ENCODE peak calls at places on chromosomes 13 and 19, in five cellular contexts. W is cardiac fibroblast, P is Peyer's patch, F is AG10803, O is mucosa of descending colon. K is an unnamed sample.

GRCh38 chr13:52892925-52893324 is 44.5 kb upstream of the PCDH8 start:
- DNase-seq in O (no peak), P (no peak), W (no peak), F (no peak), K (no peak)

GRCh38 chr13:32302461-32302860 is 12.7 kb downstream of the ZAR1L start:
- DNase-seq in W (no peak), O (no peak), F (no peak), P (no peak), K (no peak)

GRCh38 chr13:43303040-43303729 is 279.8 kb downstream of the DNAJC15 start:
- DNase-seq in O (no peak), P (no peak), W (peak), F (peak), K (peak)

GRCh38 chr13:24618219-24618955 is 61.8 kb upstream of the ATP12A start:
- DNase-seq in W (no peak), F (no peak), O (no peak), P (peak), K (no peak)

GRCh38 chr19:38970664-38971532 is 4.6 kb downstream of the FBXO17 start:
- DNase-seq in P (no peak), F (peak), W (peak), O (no peak), K (no peak)

GRCh38 chr13:57030671-57031070 is 110.0 kb upstream of the PRR20A start:
- DNase-seq in F (no peak), O (no peak), P (no peak), W (no peak), K (no peak)

GRCh38 chr13:101425623-101426022 is 9.3 kb upstream of the NALCN start:
- DNase-seq in P (no peak), W (no peak), F (no peak), O (no peak), K (no peak)

GRCh38 chr19:4639531-4640246 is 373 bp downstream of the TNFAIP8L1 start:
- DNase-seq in F (no peak), O (peak), W (no peak), P (peak), K (no peak)

GRCh38 chr19:11106477-11106876 is 17.2 kb downstream of the LDLR start:
- DNase-seq in W (no peak), P (peak), O (no peak), F (no peak), K (no peak)

GRCh38 chr13:42110410-42111155 is 62.1 kb downstream of the DGKH start:
- DNase-seq in W (peak), P (no peak), F (peak), O (no peak), K (peak)

GRCh38 chr13:45179428-45179827 is 21.4 kb downstream of the KCTD4 start:
- DNase-seq in F (no peak), W (no peak), P (no peak), O (no peak), K (peak)

GRCh38 chr19:10543059-10543419 is 665 bp upstream of the ATG4D start:
- DNase-seq in O (no peak), W (no peak), P (no peak), F (no peak), K (no peak)

GRCh38 chr13:27036236-27036981 is 135.2 kb downstream of the USP12 start:
- DNase-seq in O (no peak), F (peak), W (peak), P (no peak), K (peak)

GRCh38 chr19:20359933-20360720 is 193.1 kb downstream of the ZNF486 start:
- DNase-seq in W (no peak), O (no peak), F (no peak), P (no peak), K (no peak)

GRCh38 chr19:21848706-21849105 is 12.7 kb upstream of the ZNF43 start:
- DNase-seq in F (no peak), P (no peak), O (no peak), W (no peak), K (no peak)

GRCh38 chr19:677601-678380 is 1.6 kb downstream of the FSTL3 start:
- DNase-seq in W (peak), O (peak), P (no peak), F (no peak), K (peak)

GRCh38 chr13:42211704-42212103 is 60.2 kb upstream of the AKAP11 start:
- DNase-seq in W (peak), F (peak), P (no peak), O (no peak), K (peak)

GRCh38 chr19:58330458-58330857 is 3.7 kb downstream of the ZSCAN22 start:
- DNase-seq in W (peak), O (no peak), P (no peak), F (peak), K (peak)

GRCh38 chr13:105363747-105364177 is 1171.7 kb downstream of the EFNB2 start:
- DNase-seq in W (no peak), P (no peak), O (no peak), F (no peak), K (no peak)

GRCh38 chr13:45362939-45363338 is 22.0 kb upstream of the TPT1 start:
- DNase-seq in F (no peak), O (no peak), P (no peak), W (no peak), K (no peak)

GRCh38 chr13:90197722-90198121 is 1149.8 kb upstream of the MIR17HG start:
- DNase-seq in P (no peak), W (peak), F (peak), O (no peak), K (peak)

GRCh38 chr19:47707135-47707925 is 5.9 kb upstream of the EHD2 start:
- DNase-seq in P (peak), F (peak), W (peak), O (peak), K (peak)

GRCh38 chr13:95505976-95506375 is 46.5 kb upstream of the CLDN10 start:
- DNase-seq in W (no peak), P (no peak), F (no peak), O (no peak), K (no peak)

GRCh38 chr19:2477732-2478191 is 1.8 kb downstream of the GADD45B start:
- DNase-seq in W (peak), P (peak), F (peak), O (peak), K (peak)

GRCh38 chr13:102977471-102977870 is 88.7 kb downstream of the SLC10A2 start:
- DNase-seq in F (no peak), W (peak), O (no peak), P (peak), K (no peak)

GRCh38 chr19:11203194-11204075 is 6.1 kb upstream of the KANK2 start:
- DNase-seq in O (peak), P (peak), W (peak), F (peak), K (peak)

GRCh38 chr13:24270639-24271131 is 38.7 kb upstream of the C1QTNF9 start:
- DNase-seq in W (peak), O (peak), P (peak), F (peak), K (peak)

GRCh38 chr13:21047591-21048282 is 13.6 kb downstream of the LATS2 start:
- DNase-seq in W (no peak), F (peak), O (no peak), P (no peak), K (no peak)

GRCh38 chr19:8393871-8394250 is 3.7 kb downstream of the RAB11B start:
- DNase-seq in F (no peak), O (peak), W (no peak), P (no peak), K (no peak)

GRCh38 chr13:23579072-23579885 is 9.1 kb downstream of the TNFRSF19 start:
- DNase-seq in P (peak), W (peak), O (peak), F (peak), K (peak)

GRCh38 chr13:75452564-75452963 is 29.4 kb downstream of the TBC1D4 start:
- DNase-seq in F (peak), P (no peak), O (no peak), W (peak), K (no peak)

GRCh38 chr19:44774614-44775013 is 3.1 kb upstream of the CBLC start:
- DNase-seq in O (no peak), W (no peak), F (no peak), P (no peak), K (no peak)

GRCh38 chr19:6108721-6109633 is 1.3 kb downstream of the RFX2 start:
- DNase-seq in O (peak), F (peak), P (peak), W (peak), K (peak)

GRCh38 chr13:43880930-43881329 is 1.2 kb downstream of the LACC1 start:
- DNase-seq in F (peak), P (no peak), O (no peak), W (no peak), K (no peak)

GRCh38 chr19:30593358-30593757 is 221.2 kb downstream of the ZNF536 start:
- DNase-seq in F (peak), O (no peak), W (no peak), P (no peak), K (no peak)

GRCh38 chr19:1247747-1248453 is 483 bp upstream of the MIDN start:
- DNase-seq in F (peak), O (peak), W (peak), P (peak), K (peak)

GRCh38 chr13:110387451-110388140 is 80.5 kb downstream of the COL4A2 start:
- DNase-seq in P (no peak), O (peak), F (no peak), W (peak), K (peak)

GRCh38 chr13:105346141-105346766 is 1189.2 kb downstream of the EFNB2 start:
- DNase-seq in P (no peak), W (peak), F (peak), O (no peak), K (peak)

GRCh38 chr19:3682286-3682685 is 18.0 kb downstream of the PIP5K1C start:
- DNase-seq in P (no peak), W (no peak), F (no peak), O (no peak), K (no peak)

GRCh38 chr13:109509154-109509905 is 277.1 kb downstream of the IRS2 start:
- DNase-seq in O (no peak), P (no peak), F (peak), W (peak), K (peak)

DNA sequence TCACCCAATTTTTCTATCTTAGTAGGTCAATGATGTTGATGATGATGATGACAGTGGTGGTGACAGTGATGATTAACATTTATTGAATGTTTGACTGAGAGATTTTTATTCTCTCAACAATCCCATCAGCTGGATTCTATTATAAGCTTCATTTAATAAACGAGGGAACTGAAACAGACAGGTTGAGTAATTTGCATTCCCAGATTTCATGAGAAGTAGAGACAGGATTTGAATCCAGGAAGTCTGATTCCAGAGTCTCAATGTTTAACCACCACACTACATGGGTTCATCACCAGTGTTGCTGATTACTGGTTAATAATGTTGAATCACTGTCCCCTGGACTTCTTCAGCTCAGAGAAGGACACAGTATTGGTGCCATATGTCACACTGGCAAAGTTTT is 168.8 kb downstream of the FLT1 start:
- DNase-seq in O (no peak), W (no peak), P (no peak), F (peak), K (no peak)
- TF ChIP-seq CTCF in O (no peak), W (no peak), P (no peak), F (no peak), K (no peak)

DNA sequence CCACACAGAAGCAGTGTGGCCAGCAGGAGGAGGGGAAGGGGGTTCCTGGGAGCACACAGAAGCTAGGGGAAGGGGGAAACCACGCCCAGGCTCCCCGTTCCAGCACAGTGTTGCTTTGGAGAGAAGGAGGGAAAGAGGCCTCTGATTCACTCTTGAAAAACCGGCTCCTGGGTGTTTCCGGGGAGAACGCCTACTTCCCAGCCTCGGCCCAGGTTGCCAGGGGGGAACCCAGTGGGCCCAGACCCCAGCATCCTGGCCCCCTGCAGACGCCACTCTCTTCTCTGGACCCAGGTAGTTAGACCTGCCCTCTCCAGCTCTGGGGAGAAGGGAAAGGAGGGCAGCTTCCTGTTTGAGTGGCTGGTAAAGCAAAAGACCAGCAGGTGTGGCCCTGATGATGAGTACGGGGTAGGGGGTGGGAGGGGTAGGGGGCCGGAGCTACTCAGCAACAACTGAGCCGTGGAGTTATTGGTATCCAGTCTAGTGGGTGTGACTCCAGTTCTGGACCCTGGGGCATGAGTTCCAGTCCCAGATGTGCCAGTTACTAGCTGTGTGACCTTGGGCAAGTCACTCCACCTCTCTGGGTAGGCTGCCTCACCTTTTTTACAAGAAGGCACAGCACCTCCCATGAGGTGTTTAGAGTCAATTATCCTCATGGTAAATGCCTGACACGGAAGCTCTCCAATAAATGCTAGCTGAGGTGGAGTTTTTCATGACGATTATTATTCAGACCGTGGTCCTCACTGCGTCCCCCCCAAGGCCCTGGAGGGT is 833 bp downstream of the GIPC1 start:
- DNase-seq in F (no peak), O (peak), P (no peak), W (no peak), K (no peak)
- H3K4me3 ChIP-seq in F (peak), O (peak), P (peak), W (peak), K (peak)

DNA sequence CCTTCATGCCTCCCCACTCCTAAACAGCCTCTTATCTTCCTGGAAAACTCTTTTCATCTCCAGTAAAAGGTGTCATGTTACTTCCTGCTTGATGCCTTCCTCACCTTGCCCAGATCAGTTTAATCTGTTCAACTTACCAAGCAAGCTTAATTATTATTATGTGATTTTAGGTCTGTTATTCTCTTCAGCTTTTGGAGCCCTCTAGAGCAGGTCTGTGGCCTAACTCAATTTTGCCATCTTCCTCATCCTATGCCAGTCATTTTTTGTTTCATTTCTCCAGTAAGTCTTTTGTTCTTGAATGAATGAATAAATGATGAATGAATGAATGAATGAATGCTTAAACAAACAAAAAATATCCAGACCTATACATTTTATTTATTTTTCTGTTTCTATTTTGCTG is 528.3 kb downstream of the DCT start:
- DNase-seq in P (no peak), F (peak), W (peak), O (no peak), K (peak)
- TF ChIP-seq CTCF in P (no peak), F (peak), W (peak), O (no peak), K (peak)

GRCh38 chr13:98761979-98762616 is 9.6 kb upstream of the SLC15A1 start:
- DNase-seq in O (no peak), W (no peak), P (peak), F (no peak), K (no peak)

GRCh38 chr13:98755729-98756128 is 3.3 kb upstream of the SLC15A1 start:
- DNase-seq in W (no peak), P (peak), F (no peak), O (no peak), K (no peak)

GRCh38 chr13:98766716-98767115 is 14.2 kb upstream of the SLC15A1 start:
- DNase-seq in F (no peak), O (no peak), W (no peak), P (no peak), K (no peak)

GRCh38 chr13:98766120-98766519 is 13.6 kb upstream of the SLC15A1 start:
- DNase-seq in W (no peak), P (no peak), O (no peak), F (no peak), K (no peak)

GRCh38 chr13:98761126-98761978 is 8.9 kb upstream of the SLC15A1 start:
- DNase-seq in F (peak), O (no peak), W (peak), P (peak), K (peak)
- H3K4me3 ChIP-seq in F (peak), O (no peak), W (no peak), P (peak), K (no peak)

DNA sequence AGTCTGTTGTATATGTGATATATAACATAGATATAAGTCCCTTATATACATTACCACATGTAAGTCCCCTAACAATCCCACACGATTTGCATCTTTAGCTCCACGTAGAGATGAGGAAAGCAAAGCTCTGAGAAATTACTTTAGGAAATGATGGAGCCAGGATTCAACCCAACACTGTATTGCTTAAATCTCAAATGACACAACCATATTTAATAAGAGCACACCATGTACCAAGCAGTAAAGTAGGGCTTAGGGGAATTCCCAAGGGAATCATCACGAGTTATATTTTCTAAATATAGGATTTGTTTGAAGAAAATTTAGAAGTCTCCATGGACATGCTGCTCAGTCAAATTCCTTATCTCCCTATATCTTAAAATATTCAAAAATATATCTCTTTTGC is 61.3 kb upstream of the POMP start:
- DNase-seq in F (no peak), W (peak), P (no peak), O (no peak), K (no peak)
- TF ChIP-seq CTCF in F (no peak), W (no peak), P (no peak), O (no peak), K (no peak)

GRCh38 chr19:54100560-54100959 is at the start of gene OSCAR:
- DNase-seq in W (no peak), P (peak), O (no peak), F (peak), K (no peak)

GRCh38 chr19:54096642-54097106 is 3.9 kb downstream of the OSCAR start:
- DNase-seq in P (peak), W (peak), O (no peak), F (peak), K (peak)

GRCh38 chr19:54094601-54095000 is 6.0 kb downstream of the OSCAR start:
- DNase-seq in F (no peak), W (no peak), O (no peak), P (no peak), K (no peak)

DNA sequence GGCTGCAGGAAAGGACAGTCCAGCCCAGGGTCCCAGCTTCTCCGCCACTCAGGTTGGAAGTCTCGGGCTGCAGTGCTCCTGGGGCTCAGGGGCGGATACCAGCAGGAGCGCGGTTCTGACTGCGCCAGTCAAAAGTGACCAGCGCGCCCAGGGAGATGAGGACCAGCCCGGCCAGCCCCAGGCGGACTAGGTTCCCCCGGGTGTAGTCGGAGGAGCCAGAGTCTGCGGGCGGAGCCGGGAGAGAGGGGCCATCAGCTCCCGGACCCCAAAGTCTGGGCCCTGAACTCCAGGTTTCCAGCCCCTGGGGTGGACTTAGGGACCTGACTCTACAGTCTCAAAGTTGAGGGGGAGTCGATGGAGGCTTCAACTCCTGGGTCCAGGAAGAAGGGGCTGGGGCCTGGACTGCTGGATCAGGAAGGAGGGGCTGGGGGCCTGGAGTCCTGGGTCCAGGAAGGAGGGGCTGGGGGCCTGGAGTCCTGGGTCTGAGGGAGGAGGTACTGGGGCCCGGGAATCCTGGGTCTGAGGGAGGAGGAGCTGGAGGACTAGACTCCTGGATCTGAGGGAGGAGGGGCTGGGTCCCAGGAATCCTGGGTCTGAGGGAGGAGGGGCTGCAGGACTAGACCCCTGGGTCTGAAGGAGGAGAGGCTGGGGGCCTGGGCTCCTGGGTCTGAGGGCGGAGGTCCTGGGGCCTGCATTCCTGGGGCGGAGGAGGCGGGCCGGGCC is 5.3 kb downstream of the OSCAR start:
- DNase-seq in O (peak), W (no peak), P (no peak), F (no peak), K (no peak)
- H3K4me3 ChIP-seq in O (no peak), W (peak), P (peak), F (peak), K (peak)